ENCODE peak calls at places on chromosomes 3 and 15, in nine cellular contexts. O, A, S, L, M, X, I, G and D are unnamed samples.

GRCh38 chr3:9500108-9501050 is 53.2 kb downstream of the LHFPL4 start:
- DNase-seq in G (peak; percentile 58), X (peak; percentile 52), L (no peak), M (peak; percentile 49), A (peak; percentile 94), O (peak; percentile 90), S (peak; percentile 4), I (peak; percentile 58), D (peak; percentile 90)

GRCh38 chr15:97968380-97968779 is 7.9 kb downstream of the ARRDC4 start:
- DNase-seq in M (no peak), O (no peak), I (no peak), A (no peak), S (no peak), X (no peak), G (no peak), L (no peak), D (no peak)

GRCh38 chr3:136135039-136135802 is 60.9 kb downstream of the MSL2 start:
- DNase-seq in X (no peak), S (no peak), I (peak; percentile 71), A (no peak), M (no peak), L (no peak), O (peak; percentile 55), G (no peak), D (no peak)

GRCh38 chr15:93179072-93179471 is 90.1 kb upstream of the RGMA start:
- DNase-seq in G (no peak), X (no peak), I (peak; percentile 51), A (no peak), M (peak; percentile 55), L (peak; percentile 73), S (no peak), O (peak; percentile 16), D (no peak)

GRCh38 chr3:194257916-194258668 is 93.0 kb downstream of the CPN2 start:
- DNase-seq in X (no peak), M (no peak), S (no peak), G (peak; percentile 2), L (no peak), A (no peak), I (no peak), O (no peak), D (no peak)

GRCh38 chr3:180324791-180325190 is 277.2 kb upstream of the TTC14 start:
- DNase-seq in X (no peak), A (no peak), O (no peak), S (no peak), M (no peak), L (no peak), G (no peak), I (no peak), D (no peak)

GRCh38 chr3:109413049-109413448 is 75.7 kb upstream of the DPPA4 start:
- DNase-seq in L (no peak), X (no peak), S (no peak), O (no peak), M (no peak), G (no peak), I (no peak), A (no peak), D (no peak)

GRCh38 chr3:59126436-59126835 is 76.6 kb upstream of the CFAP20DC start:
- DNase-seq in G (no peak), A (no peak), X (no peak), M (no peak), I (no peak), S (no peak), L (no peak), O (no peak), D (no peak)

GRCh38 chr3:148330486-148330885 is 367.2 kb upstream of the AGTR1 start:
- DNase-seq in O (no peak), X (no peak), L (no peak), A (no peak), M (no peak), I (no peak), G (no peak), S (no peak), D (no peak)

GRCh38 chr3:65953881-65954733 is 84.6 kb downstream of the MAGI1 start:
- DNase-seq in G (peak; percentile 49), X (peak; percentile 70), A (no peak), L (no peak), M (peak; percentile 57), S (no peak), I (no peak), O (no peak), D (no peak)

GRCh38 chr3:7518471-7518870 is 657.6 kb downstream of the GRM7 start:
- DNase-seq in M (no peak), I (no peak), L (no peak), O (no peak), G (no peak), X (peak; percentile 59), S (no peak), A (no peak), D (no peak)

GRCh38 chr3:179146911-179147570 is 1.1 kb upstream of the PIK3CA start:
- DNase-seq in A (peak; percentile 59), X (peak; percentile 91), L (no peak), O (peak; percentile 56), M (no peak), I (peak; percentile 75), S (no peak), G (no peak), D (peak; percentile 35)

GRCh38 chr3:126315916-126316514 is 41.2 kb downstream of the KLF15 start:
- DNase-seq in M (no peak), S (no peak), L (no peak), G (no peak), I (no peak), O (no peak), X (no peak), A (no peak), D (peak; percentile 81)

GRCh38 chr15:58867926-58868325 is 65.6 kb downstream of the SLTM start:
- DNase-seq in L (no peak), M (no peak), A (no peak), O (no peak), I (no peak), X (no peak), S (no peak), G (no peak), D (no peak)

GRCh38 chr3:72625616-72626337 is 222.5 kb downstream of the SHQ1 start:
- DNase-seq in G (no peak), S (no peak), M (no peak), O (no peak), L (no peak), X (no peak), I (no peak), A (no peak), D (no peak)
- H3K4me1 ChIP-seq in G (no peaks in the 10 kb centered on the region), S (no peaks in the 10 kb centered on the region), M (peaks cover 3% of the 10 kb centered on the region), O (peaks cover 5% of the 10 kb centered on the region), L (no peaks in the 10 kb centered on the region), X (no peaks in the 10 kb centered on the region), I (no peaks in the 10 kb centered on the region), A (no peaks in the 10 kb centered on the region), D (no peaks in the 10 kb centered on the region)

DNA sequence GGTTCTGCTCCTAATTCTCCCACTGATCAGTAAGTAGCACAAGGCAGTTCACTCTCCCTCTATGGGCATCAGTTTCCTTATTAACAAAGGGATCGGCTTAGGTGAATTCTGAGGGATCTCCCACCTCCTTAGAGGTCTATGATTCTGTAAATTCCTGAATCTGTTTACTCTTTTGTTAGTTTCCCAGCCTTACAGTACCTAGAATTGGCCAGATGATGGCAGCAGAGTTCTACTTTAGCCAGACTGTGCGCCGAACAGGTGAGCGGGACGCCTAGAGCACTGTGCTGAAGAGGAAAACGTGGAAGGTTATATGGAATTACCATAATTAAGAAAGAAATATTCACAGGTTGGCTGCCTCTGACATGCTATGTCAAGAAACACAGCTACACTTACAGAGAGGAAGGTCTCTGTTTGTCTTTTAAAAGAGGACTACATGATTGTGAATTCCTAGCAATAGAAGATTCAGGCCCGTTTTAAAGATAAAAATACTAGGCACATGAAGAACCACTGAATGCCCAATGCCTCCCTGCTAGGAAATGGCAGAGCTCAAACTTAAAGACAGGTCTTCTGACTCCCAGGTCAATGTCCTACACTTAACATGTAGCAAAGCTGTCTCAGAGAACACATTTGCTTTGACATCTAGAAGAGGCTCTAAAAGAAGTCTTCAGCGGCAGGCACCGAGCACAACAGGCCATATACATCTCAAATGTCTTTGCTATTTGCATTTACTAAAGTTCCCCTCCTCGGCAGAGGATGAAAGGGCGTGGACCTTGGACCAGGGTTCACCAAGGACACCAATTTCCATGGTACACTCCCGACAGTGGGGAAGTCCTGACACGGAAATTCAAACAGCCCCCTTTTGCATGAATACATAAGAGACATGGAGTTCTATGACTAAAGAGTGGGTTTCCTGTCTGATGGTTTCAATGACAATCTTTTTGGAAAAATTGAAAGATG is 259.8 kb downstream of the FGF12 start:
- DNase-seq in L (no peak), M (peak; percentile 51), S (no peak), X (peak; percentile 61), A (peak; percentile 82), O (peak; percentile 61), G (peak; percentile 45), I (peak; percentile 77), D (peak; percentile 61)
- H3K27me3 ChIP-seq in L (no peaks in the 10 kb centered on the region), M (no peaks in the 10 kb centered on the region), S (no peaks in the 10 kb centered on the region), X (peaks cover 17% of the 10 kb centered on the region), A (no peaks in the 10 kb centered on the region), O (no peaks in the 10 kb centered on the region), G (no peaks in the 10 kb centered on the region), I (no peaks in the 10 kb centered on the region), D (peaks cover 28% of the 10 kb centered on the region)

GRCh38 chr3:45905755-45906154 is 19.4 kb downstream of the CCR9 start:
- DNase-seq in X (no peak), L (no peak), I (no peak), O (no peak), G (no peak), S (no peak), M (no peak), A (no peak), D (no peak)

GRCh38 chr3:45906681-45907220 is 20.4 kb downstream of the CCR9 start:
- DNase-seq in A (peak; percentile 43), O (peak; percentile 43), I (peak; percentile 21), X (peak; percentile 24), L (no peak), S (no peak), G (no peak), M (no peak), D (no peak)

GRCh38 chr3:45908761-45909160 is 22.4 kb downstream of the CCR9 start:
- DNase-seq in A (no peak), G (no peak), I (no peak), O (no peak), M (no peak), X (no peak), S (no peak), L (no peak), D (no peak)

GRCh38 chr3:45909542-45909941 is 23.2 kb downstream of the CCR9 start:
- DNase-seq in L (no peak), O (no peak), X (no peak), S (no peak), A (no peak), G (no peak), M (no peak), I (no peak), D (no peak)

GRCh38 chr3:45907769-45908705 is 21.7 kb downstream of the CCR9 start:
- DNase-seq in S (no peak), L (no peak), G (no peak), M (no peak), I (no peak), O (no peak), A (no peak), X (no peak), D (no peak)
- H3K4me3 ChIP-seq in S (no peak overlapping the region), L (no peak overlapping the region), G (no peak overlapping the region), M (no peak overlapping the region), I (no peak overlapping the region), O (no peak overlapping the region), A (no peak overlapping the region), X (no peak overlapping the region), D (no peak overlapping the region)

DNA sequence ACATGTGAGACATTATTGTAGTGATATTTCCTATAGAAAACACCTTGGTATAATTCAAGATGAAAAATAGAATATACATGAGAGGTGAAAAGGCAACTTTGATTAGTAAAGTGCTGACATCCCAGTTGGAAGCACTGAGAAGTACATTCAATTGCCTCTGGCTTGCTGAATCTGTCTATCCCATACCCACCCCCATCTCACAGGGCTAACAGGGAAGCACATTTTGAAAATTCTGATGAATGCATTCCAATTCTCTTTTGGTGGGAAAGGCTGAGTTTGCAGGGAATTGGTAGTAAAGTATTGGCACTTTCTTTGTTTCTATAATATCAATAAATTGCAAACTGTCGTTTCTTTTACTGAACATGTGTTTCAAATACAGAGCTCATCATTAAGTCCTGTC is 122.9 kb downstream of the MBNL1 start:
- DNase-seq in G (no peak), S (no peak), L (no peak), M (no peak), I (no peak), A (no peak), X (no peak), O (no peak), D (no peak)
- H3K4me1 ChIP-seq in G (peaks cover 38% of the 10 kb centered on the region), S (peaks cover 7% of the 10 kb centered on the region), L (peaks cover 99% of the 10 kb centered on the region), M (peaks cover 29% of the 10 kb centered on the region), I (no peaks in the 10 kb centered on the region), A (peaks cover 5% of the 10 kb centered on the region), X (no peaks in the 10 kb centered on the region), O (no peaks in the 10 kb centered on the region), D (peaks cover 34% of the 10 kb centered on the region)